ENCODE peak calls at places on chromosome 22, in six cellular contexts. L is astrocyte of the cerebellum, D is WTC11, R is body of pancreas, F is endodermal cell, M is PC-3. O is an unnamed sample.

GRCh38 chr22:38824587-38824986 is 19.2 kb downstream of the NPTXR start:
- DNase-seq in F (peak), M (peak), D (peak), R (peak), L (peak), O (peak)

GRCh38 chr22:47165998-47166397 is 403.5 kb downstream of the TBC1D22A start:
- DNase-seq in R (no peak), M (no peak), F (peak), D (peak), L (no peak), O (no peak)

GRCh38 chr22:40033586-40034380 is 39.0 kb downstream of the FAM83F start:
- DNase-seq in R (no peak), L (no peak), F (no peak), D (no peak), M (no peak), O (no peak)

GRCh38 chr22:42648368-42649260 is 578 bp downstream of the CYB5R3 start:
- DNase-seq in F (no peak), L (no peak), D (no peak), M (peak), R (peak), O (peak)

GRCh38 chr22:46007003-46007847 is 30.3 kb upstream of the WNT7B start:
- DNase-seq in L (no peak), M (peak), D (no peak), F (no peak), R (peak), O (peak)

GRCh38 chr22:17785185-17786184 is 11.2 kb upstream of the BID start:
- DNase-seq in L (no peak), D (peak), R (peak), M (peak), F (peak), O (peak)

GRCh38 chr22:17131686-17132085 is 10.5 kb upstream of the TMEM121B start:
- DNase-seq in L (no peak), F (peak), R (no peak), D (peak), M (no peak), O (no peak)

GRCh38 chr22:38829485-38829884 is 14.3 kb downstream of the NPTXR start:
- DNase-seq in R (no peak), D (no peak), L (no peak), M (no peak), F (no peak), O (no peak)

GRCh38 chr22:43860831-43861230 is 1.5 kb downstream of the SULT4A1 start:
- DNase-seq in L (no peak), M (no peak), R (no peak), D (no peak), F (peak), O (no peak)

GRCh38 chr22:22520020-22520656 is at the start of gene ZNF280A:
- DNase-seq in L (no peak), R (no peak), M (no peak), F (peak), D (no peak), O (no peak)

GRCh38 chr22:46951326-46951725 is 188.9 kb downstream of the TBC1D22A start:
- DNase-seq in L (no peak), R (no peak), F (no peak), M (no peak), D (no peak), O (no peak)

GRCh38 chr22:16819249-16819648 is 6.0 kb downstream of the XKR3 start:
- DNase-seq in R (no peak), F (no peak), M (no peak), L (no peak), D (no peak), O (no peak)

GRCh38 chr22:48398181-48398905 is 1429.3 kb downstream of the BRD1 start:
- DNase-seq in D (no peak), L (no peak), F (no peak), M (no peak), R (no peak), O (no peak)

GRCh38 chr22:48807155-48807554 is 1020.5 kb downstream of the BRD1 start:
- DNase-seq in D (no peak), L (no peak), F (no peak), M (no peak), R (no peak), O (no peak)

GRCh38 chr22:26322179-26322905 is 106.7 kb upstream of the ASPHD2 start:
- DNase-seq in L (peak), D (no peak), M (peak), F (no peak), R (no peak), O (no peak)

GRCh38 chr22:49372530-49373288 is 455.0 kb downstream of the BRD1 start:
- DNase-seq in D (peak), F (peak), R (peak), L (no peak), M (peak), O (peak)

GRCh38 chr22:48357196-48357595 is 1470.5 kb downstream of the BRD1 start:
- DNase-seq in L (no peak), M (no peak), R (no peak), D (peak), F (peak), O (no peak)

GRCh38 chr22:29503811-29504372 is 23.9 kb downstream of the NEFH start:
- DNase-seq in F (no peak), L (peak), R (no peak), D (no peak), M (peak), O (no peak)

GRCh38 chr22:40721266-40721665 is 42.0 kb downstream of the MCHR1 start:
- DNase-seq in R (no peak), F (peak), M (peak), D (no peak), L (no peak), O (no peak)

GRCh38 chr22:17770180-17771077 is 3.8 kb downstream of the BID start:
- DNase-seq in F (peak), D (no peak), L (no peak), M (no peak), R (no peak), O (no peak)

GRCh38 chr22:39241632-39242388 is 3.0 kb downstream of the PDGFB start:
- DNase-seq in F (no peak), R (peak), D (no peak), M (no peak), L (no peak), O (no peak)

GRCh38 chr22:45051419-45051818 is 41.6 kb upstream of the PHF21B start:
- DNase-seq in D (no peak), L (no peak), R (no peak), M (no peak), F (no peak), O (no peak)

GRCh38 chr22:42799462-42800405 is 57.3 kb downstream of the ARFGAP3 start:
- DNase-seq in R (no peak), L (no peak), M (no peak), F (peak), D (no peak), O (no peak)

GRCh38 chr22:46469701-46470100 is 67.7 kb downstream of the CELSR1 start:
- DNase-seq in F (no peak), M (peak), R (no peak), L (no peak), D (no peak), O (no peak)

GRCh38 chr22:46379301-46379930 is 43.9 kb downstream of the TRMU start:
- DNase-seq in R (peak), L (no peak), D (no peak), F (no peak), M (no peak), O (peak)

GRCh38 chr22:42820075-42820763 is 36.9 kb downstream of the ARFGAP3 start:
- DNase-seq in L (peak), R (no peak), F (no peak), M (peak), D (no peak), O (no peak)

GRCh38 chr22:28967163-28967562 is 83.8 kb downstream of the ZNRF3 start:
- DNase-seq in D (no peak), R (no peak), M (peak), F (no peak), L (no peak), O (no peak)

GRCh38 chr22:20995329-20996030 is 6.4 kb downstream of the THAP7 start:
- DNase-seq in M (no peak), D (no peak), L (no peak), R (no peak), F (no peak), O (no peak)

GRCh38 chr22:42939451-42939881 is 75.5 kb downstream of the PACSIN2 start:
- DNase-seq in R (no peak), M (peak), F (peak), D (no peak), L (no peak), O (peak)

GRCh38 chr22:28670153-28670552 is 9.5 kb downstream of the TTC28 start:
- DNase-seq in L (no peak), M (no peak), R (no peak), D (no peak), F (no peak), O (no peak)

GRCh38 chr22:37328017-37328416 is 45.7 kb downstream of the CYTH4 start:
- DNase-seq in M (peak), F (no peak), D (no peak), L (peak), R (no peak), O (peak)

GRCh38 chr22:43970037-43970747 is 14.9 kb downstream of the SAMM50 start:
- DNase-seq in R (no peak), D (no peak), F (no peak), M (no peak), L (no peak), O (no peak)

GRCh38 chr22:39627865-39628562 is 57.5 kb downstream of the CACNA1I start:
- DNase-seq in L (no peak), F (no peak), M (no peak), D (no peak), R (no peak), O (no peak)

GRCh38 chr22:42807185-42807584 is 49.9 kb downstream of the ARFGAP3 start:
- DNase-seq in R (peak), F (no peak), L (no peak), D (no peak), M (no peak), O (no peak)

GRCh38 chr22:41931701-41932269 is 5.2 kb upstream of the TNFRSF13C start:
- DNase-seq in D (no peak), L (no peak), M (no peak), F (peak), R (no peak), O (no peak)

GRCh38 chr22:45480717-45481116 is 22.0 kb upstream of the FBLN1 start:
- DNase-seq in M (no peak), D (no peak), R (no peak), F (no peak), L (no peak), O (no peak)

GRCh38 chr22:44325718-44326548 is 13.2 kb upstream of the SHISAL1 start:
- DNase-seq in M (peak), R (no peak), F (no peak), L (no peak), D (no peak), O (no peak)

GRCh38 chr22:39478461-39478860 is 21.6 kb downstream of the MGAT3 start:
- DNase-seq in M (peak), R (peak), D (peak), L (no peak), F (peak), O (peak)

GRCh38 chr22:32100711-32101110 is 57.6 kb downstream of the SLC5A1 start:
- DNase-seq in D (no peak), L (no peak), M (no peak), F (no peak), R (no peak), O (peak)

GRCh38 chr22:32106930-32107329 is 52.2 kb downstream of the C22orf42 start:
- DNase-seq in L (peak), R (no peak), F (peak), D (peak), M (peak), O (peak)

DNA sequence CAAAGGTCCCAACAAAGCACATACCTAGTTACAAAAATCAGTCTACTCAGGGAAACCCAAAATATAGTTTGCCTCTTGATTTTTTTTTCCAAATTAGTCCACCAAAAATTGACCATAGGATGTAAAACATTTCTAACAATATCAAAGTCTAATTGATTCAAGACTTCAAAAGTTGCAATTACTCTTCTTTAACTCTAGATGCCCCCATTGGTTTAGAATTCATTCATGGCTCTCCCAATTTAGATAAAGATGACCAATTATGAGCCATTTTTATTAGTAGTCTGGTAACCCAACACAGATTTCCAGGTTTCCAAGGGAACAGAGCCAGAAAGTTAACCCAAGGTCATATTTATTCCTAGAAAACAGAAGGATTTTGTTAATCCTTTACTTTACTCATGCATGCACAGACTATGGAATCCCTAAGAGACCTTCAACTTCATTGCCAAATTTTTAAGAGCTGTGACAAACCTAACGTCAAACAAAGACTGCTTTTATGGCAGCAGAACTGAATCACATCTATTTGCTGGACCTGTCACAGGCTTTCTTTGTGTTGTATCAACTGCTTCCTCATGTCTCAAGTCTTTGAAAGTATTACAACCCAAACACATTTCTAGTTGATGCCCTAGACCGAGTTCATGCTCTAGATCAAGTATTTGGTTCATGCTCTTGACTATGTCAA is 55.3 kb downstream of the C22orf42 start:
- DNase-seq in F (no peak), L (no peak), D (no peak), M (peak), R (no peak), O (no peak)
- TF ChIP-seq CTCF in F (peak), L (no peak), D (no peak), M (peak), R (no peak), O (peak)

GRCh38 chr22:50599816-50600454 is 658 bp upstream of the MAPK8IP2 start:
- DNase-seq in D (peak), R (peak), L (no peak), M (peak), F (peak), O (peak)
- TF ChIP-seq CTCF in D (no peak), R (no peak), L (no peak), M (no peak), F (no peak), O (no peak)

GRCh38 chr22:31958625-31959239 is 14.4 kb downstream of the YWHAH start:
- DNase-seq in R (no peak), L (no peak), F (no peak), D (no peak), M (no peak), O (no peak)

GRCh38 chr22:31960767-31961166 is 16.4 kb downstream of the YWHAH start:
- DNase-seq in L (no peak), F (no peak), R (no peak), D (no peak), M (no peak), O (no peak)

GRCh38 chr22:31968022-31968421 is 23.7 kb downstream of the YWHAH start:
- DNase-seq in M (no peak), R (no peak), L (no peak), D (no peak), F (no peak), O (no peak)

GRCh38 chr22:31957970-31958594 is 13.7 kb downstream of the YWHAH start:
- DNase-seq in L (no peak), D (no peak), F (no peak), M (no peak), R (no peak), O (no peak)

DNA sequence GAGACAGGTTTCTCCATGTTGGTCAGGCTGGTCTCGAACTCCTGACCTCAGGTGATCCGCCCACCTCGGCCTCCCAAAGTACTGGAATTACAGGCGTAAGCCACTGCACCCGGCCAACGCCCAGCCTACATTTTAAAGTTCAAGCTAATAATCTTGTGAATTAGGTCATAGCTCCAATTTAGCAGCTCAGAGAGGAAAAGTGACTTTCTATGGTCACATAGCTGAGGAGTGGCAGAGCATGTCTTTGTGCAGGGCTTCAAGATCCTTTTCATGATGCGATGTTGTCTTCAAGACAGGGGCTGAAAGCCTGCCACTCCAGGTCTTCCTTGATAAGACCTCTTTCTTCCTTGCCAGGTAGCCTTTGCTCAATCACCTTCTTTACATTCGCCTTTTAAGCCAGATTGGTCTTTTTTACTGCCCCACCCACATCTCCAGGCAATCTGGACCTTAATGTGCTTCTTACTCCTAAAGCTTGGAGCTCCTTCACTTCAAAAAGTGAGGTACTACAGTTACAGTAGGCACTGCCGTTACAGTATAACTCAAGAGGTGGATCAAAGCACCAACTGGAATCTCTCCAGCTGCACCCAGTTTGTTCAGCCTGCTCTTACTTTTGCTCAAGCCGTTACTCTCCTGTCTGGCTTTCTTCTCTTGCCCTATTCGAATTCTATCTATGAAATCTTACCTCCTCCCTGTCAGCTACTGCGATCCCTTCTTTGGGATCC is 18.2 kb downstream of the YWHAH start:
- DNase-seq in M (no peak), R (no peak), L (no peak), F (no peak), D (no peak), O (no peak)
- TF ChIP-seq CTCF in M (no peak), R (no peak), L (no peak), F (no peak), D (no peak), O (no peak)

DNA sequence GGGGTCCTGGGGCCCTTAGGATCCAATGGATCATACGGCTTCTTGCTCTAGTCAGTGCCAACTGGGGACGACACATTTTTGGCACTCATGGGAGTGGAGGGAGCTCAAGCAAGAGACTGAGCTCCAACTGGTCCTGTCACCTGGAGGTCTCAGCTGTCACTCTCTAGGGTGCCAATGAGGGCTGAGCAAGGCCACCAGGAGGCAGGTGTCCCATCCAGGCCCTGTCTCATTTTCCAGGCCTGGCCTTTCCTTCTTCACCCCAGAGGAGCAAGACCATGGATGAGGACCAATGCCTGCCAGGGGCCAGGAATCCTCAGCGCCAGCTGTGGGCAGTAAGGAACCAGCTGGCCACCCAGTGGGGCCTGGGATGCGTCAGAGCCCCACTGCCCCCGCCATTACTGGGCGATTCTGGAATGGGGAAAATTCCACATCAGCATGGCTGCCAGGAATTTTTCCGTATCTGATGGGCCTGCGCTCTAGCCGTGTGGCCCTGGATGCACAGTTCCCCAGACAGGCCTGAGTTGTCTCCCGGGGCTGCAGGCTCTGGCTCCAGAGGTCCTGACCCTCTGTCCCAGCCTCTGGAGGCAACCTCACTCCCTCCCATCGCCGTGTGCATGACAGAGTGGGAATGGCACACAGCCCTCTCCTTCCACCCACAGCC is 676 bp upstream of the GAL3ST1 start:
- DNase-seq in R (peak), F (peak), D (no peak), L (no peak), M (no peak), O (no peak)
- TF ChIP-seq CTCF in R (no peak), F (peak), D (no peak), L (peak), M (no peak), O (no peak)

GRCh38 chr22:27574651-27575050 is 226.9 kb downstream of the MN1 start:
- DNase-seq in F (no peak), M (no peak), D (no peak), R (no peak), L (no peak), O (no peak)
- TF ChIP-seq CTCF in F (no peak), M (no peak), D (no peak), R (no peak), L (no peak), O (no peak)

DNA sequence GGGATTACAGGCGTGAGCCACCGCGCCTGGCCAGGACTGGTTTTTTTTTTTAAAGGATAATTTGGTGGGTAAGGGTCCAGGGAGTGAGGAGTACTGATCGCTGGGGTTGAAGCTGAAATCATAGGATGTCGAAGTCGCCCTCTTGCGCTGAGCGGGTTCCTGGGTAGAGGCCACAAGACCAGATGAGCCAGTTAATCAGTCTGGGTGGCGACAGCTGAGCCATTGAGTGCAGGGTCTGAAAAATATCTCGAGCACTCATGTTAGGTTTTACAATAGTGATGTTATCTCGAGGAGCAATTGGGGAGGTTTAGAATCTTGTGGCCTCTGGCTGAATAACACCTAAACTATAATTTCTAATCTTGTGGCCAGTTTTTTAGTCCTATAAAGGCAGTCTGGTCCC is 7.8 kb downstream of the APOL5 start:
- DNase-seq in R (no peak), F (no peak), M (no peak), D (no peak), L (no peak), O (no peak)
- TF ChIP-seq CTCF in R (no peak), F (no peak), M (no peak), D (no peak), L (no peak), O (no peak)

DNA sequence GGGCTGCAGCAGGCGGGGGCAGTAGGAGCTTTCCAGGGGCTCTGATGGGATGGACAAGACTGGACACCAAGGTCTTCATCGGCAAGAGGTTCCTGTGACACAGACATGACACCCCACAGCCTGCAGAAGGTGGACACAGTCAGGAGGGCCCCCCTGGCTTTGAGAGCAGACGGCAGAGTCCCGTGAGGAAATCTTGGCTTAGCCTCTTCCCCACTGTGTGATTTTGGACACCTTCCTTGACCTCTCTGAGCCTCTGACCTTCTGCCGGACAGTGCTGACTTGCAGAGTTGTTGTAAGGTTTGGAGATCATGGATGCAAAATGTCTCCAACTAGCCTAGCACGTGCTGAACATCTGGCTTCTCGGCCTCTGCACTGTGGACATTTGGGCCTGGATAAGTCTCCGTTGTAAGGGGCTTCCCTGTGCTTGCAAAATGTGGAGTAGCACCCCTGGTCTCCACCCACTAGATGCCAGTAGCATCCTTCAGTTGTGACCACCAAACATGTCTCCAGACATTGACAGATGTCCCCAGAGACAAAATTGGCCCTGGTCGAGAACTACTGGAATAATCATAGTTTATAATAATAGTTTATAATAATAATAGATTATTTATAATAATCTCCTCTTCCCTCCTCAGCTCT is 54.6 kb downstream of the MCM5 start:
- DNase-seq in R (no peak), D (no peak), L (no peak), F (no peak), M (peak), O (no peak)
- TF ChIP-seq CTCF in R (no peak), D (no peak), L (no peak), F (peak), M (no peak), O (no peak)

O was measured in Calu3.